ENCODE peak calls at places on chromosomes 11 and 22, in nine cellular contexts. One of them, this sample, is unnamed.

GRCh38 chr11:126361400-126361799 is 5.9 kb downstream of the ST3GAL4 start:
- DNase-seq in uterus: no peak
- DNase-seq in prostate gland: no peak
- DNase-seq in IMR-90: no peak
- DNase-seq in A549: no peak
- DNase-seq in transverse colon: no peak
- DNase-seq in H54: no peak
- DNase-seq in heart left ventricle: no peak
- DNase-seq in body of pancreas: no peak
- DNase-seq in this sample: no peak

GRCh38 chr11:130165601-130166456 is 6.2 kb downstream of the ST14 start:
- DNase-seq in uterus: no peak
- DNase-seq in prostate gland: no peak
- DNase-seq in heart left ventricle: no peak
- DNase-seq in A549: no peak
- DNase-seq in H54: no peak
- DNase-seq in IMR-90: no peak
- DNase-seq in transverse colon: peak; percentile 56
- DNase-seq in body of pancreas: peak; percentile 67
- DNase-seq in this sample: no peak

GRCh38 chr22:24432059-24432853 is 4.9 kb downstream of the ADORA2A start:
- DNase-seq in H54: no peak
- DNase-seq in body of pancreas: peak; percentile 42
- DNase-seq in transverse colon: peak; percentile 71
- DNase-seq in heart left ventricle: peak; percentile 81
- DNase-seq in IMR-90: peak; percentile 16
- DNase-seq in prostate gland: peak; percentile 62
- DNase-seq in uterus: peak; percentile 73
- DNase-seq in A549: no peak
- DNase-seq in this sample: peak; percentile 77

GRCh38 chr22:39808087-39808486 is 85.5 kb downstream of the ENTHD1 start:
- DNase-seq in body of pancreas: no peak
- DNase-seq in IMR-90: peak; percentile 6
- DNase-seq in transverse colon: peak; percentile 53
- DNase-seq in uterus: no peak
- DNase-seq in heart left ventricle: no peak
- DNase-seq in A549: peak; percentile 36
- DNase-seq in H54: no peak
- DNase-seq in prostate gland: no peak
- DNase-seq in this sample: peak; percentile 68

GRCh38 chr11:12793506-12793905 is 119.3 kb downstream of the TEAD1 start:
- DNase-seq in transverse colon: no peak
- DNase-seq in A549: no peak
- DNase-seq in H54: no peak
- DNase-seq in uterus: no peak
- DNase-seq in heart left ventricle: no peak
- DNase-seq in IMR-90: no peak
- DNase-seq in body of pancreas: no peak
- DNase-seq in prostate gland: no peak
- DNase-seq in this sample: no peak

GRCh38 chr22:36344106-36344827 is 43.5 kb downstream of the MYH9 start:
- DNase-seq in heart left ventricle: no peak
- DNase-seq in body of pancreas: no peak
- DNase-seq in IMR-90: no peak
- DNase-seq in prostate gland: no peak
- DNase-seq in A549: no peak
- DNase-seq in transverse colon: no peak
- DNase-seq in H54: no peak
- DNase-seq in uterus: no peak
- DNase-seq in this sample: no peak

GRCh38 chr11:100808904-100809491 is 121.9 kb downstream of the ARHGAP42 start:
- DNase-seq in prostate gland: no peak
- DNase-seq in H54: no peak
- DNase-seq in A549: peak; percentile 21
- DNase-seq in IMR-90: peak; percentile 76
- DNase-seq in uterus: no peak
- DNase-seq in body of pancreas: no peak
- DNase-seq in heart left ventricle: no peak
- DNase-seq in transverse colon: no peak
- DNase-seq in this sample: peak; percentile 82

GRCh38 chr11:72534859-72535547 is 100.7 kb upstream of the CLPB start:
- DNase-seq in heart left ventricle: no peak
- DNase-seq in prostate gland: no peak
- DNase-seq in body of pancreas: no peak
- DNase-seq in transverse colon: no peak
- DNase-seq in H54: peak; percentile 47
- DNase-seq in uterus: no peak
- DNase-seq in A549: peak; percentile 11
- DNase-seq in IMR-90: no peak
- DNase-seq in this sample: no peak

GRCh38 chr11:102446606-102447005 is 6.0 kb downstream of the TMEM123 start:
- DNase-seq in IMR-90: peak; percentile 79
- DNase-seq in prostate gland: no peak
- DNase-seq in transverse colon: no peak
- DNase-seq in uterus: no peak
- DNase-seq in A549: peak; percentile 56
- DNase-seq in heart left ventricle: no peak
- DNase-seq in body of pancreas: no peak
- DNase-seq in H54: peak; percentile 11
- DNase-seq in this sample: no peak

GRCh38 chr11:89736566-89736965 is 26.5 kb downstream of the TRIM77 start:
- DNase-seq in uterus: no peak
- DNase-seq in heart left ventricle: no peak
- DNase-seq in transverse colon: no peak
- DNase-seq in H54: no peak
- DNase-seq in A549: no peak
- DNase-seq in body of pancreas: no peak
- DNase-seq in prostate gland: no peak
- DNase-seq in IMR-90: no peak
- DNase-seq in this sample: no peak

GRCh38 chr11:2221591-2221990 is 48.8 kb downstream of the ASCL2 start:
- DNase-seq in prostate gland: no peak
- DNase-seq in heart left ventricle: no peak
- DNase-seq in transverse colon: no peak
- DNase-seq in H54: no peak
- DNase-seq in uterus: no peak
- DNase-seq in IMR-90: no peak
- DNase-seq in body of pancreas: no peak
- DNase-seq in A549: no peak
- DNase-seq in this sample: no peak

GRCh38 chr22:37681556-37682049 is 4.5 kb upstream of the NOL12 start:
- DNase-seq in heart left ventricle: peak; percentile 76
- DNase-seq in IMR-90: peak; percentile 77
- DNase-seq in A549: peak; percentile 80
- DNase-seq in transverse colon: peak; percentile 87
- DNase-seq in H54: peak; percentile 42
- DNase-seq in body of pancreas: peak; percentile 87
- DNase-seq in prostate gland: peak; percentile 54
- DNase-seq in uterus: peak; percentile 76
- DNase-seq in this sample: peak; percentile 85

GRCh38 chr11:33542921-33543320 is 157.7 kb downstream of the C11orf91 start:
- DNase-seq in prostate gland: peak; percentile 8
- DNase-seq in H54: peak; percentile 38
- DNase-seq in heart left ventricle: peak; percentile 40
- DNase-seq in A549: peak; percentile 55
- DNase-seq in transverse colon: peak; percentile 44
- DNase-seq in uterus: peak; percentile 24
- DNase-seq in body of pancreas: peak; percentile 67
- DNase-seq in IMR-90: peak; percentile 40
- DNase-seq in this sample: peak; percentile 28

GRCh38 chr11:74320538-74320937 is 9.1 kb upstream of the P4HA3 start:
- DNase-seq in transverse colon: no peak
- DNase-seq in A549: no peak
- DNase-seq in prostate gland: no peak
- DNase-seq in heart left ventricle: no peak
- DNase-seq in IMR-90: peak; percentile 34
- DNase-seq in uterus: no peak
- DNase-seq in H54: no peak
- DNase-seq in body of pancreas: no peak
- DNase-seq in this sample: no peak

GRCh38 chr11:74319139-74319538 is 7.7 kb upstream of the P4HA3 start:
- DNase-seq in H54: peak; percentile 57
- DNase-seq in heart left ventricle: no peak
- DNase-seq in body of pancreas: no peak
- DNase-seq in A549: peak; percentile 77
- DNase-seq in uterus: no peak
- DNase-seq in transverse colon: no peak
- DNase-seq in prostate gland: no peak
- DNase-seq in IMR-90: peak; percentile 93
- DNase-seq in this sample: no peak

GRCh38 chr11:74318241-74318932 is 6.9 kb upstream of the P4HA3 start:
- DNase-seq in prostate gland: no peak
- DNase-seq in IMR-90: peak; percentile 65
- DNase-seq in heart left ventricle: no peak
- DNase-seq in body of pancreas: no peak
- DNase-seq in transverse colon: no peak
- DNase-seq in A549: no peak
- DNase-seq in uterus: no peak
- DNase-seq in H54: no peak
- DNase-seq in this sample: no peak

GRCh38 chr11:74322667-74323066 is 11.2 kb upstream of the P4HA3 start:
- DNase-seq in transverse colon: no peak
- DNase-seq in H54: no peak
- DNase-seq in body of pancreas: peak; percentile 25
- DNase-seq in uterus: peak; percentile 44
- DNase-seq in heart left ventricle: peak; percentile 67
- DNase-seq in A549: no peak
- DNase-seq in IMR-90: peak; percentile 16
- DNase-seq in prostate gland: no peak
- DNase-seq in this sample: no peak

GRCh38 chr11:74321487-74322188 is 10.2 kb upstream of the P4HA3 start:
- DNase-seq in transverse colon: no peak
- DNase-seq in A549: peak; percentile 64
- DNase-seq in prostate gland: no peak
- DNase-seq in heart left ventricle: no peak
- DNase-seq in IMR-90: peak; percentile 65
- DNase-seq in uterus: no peak
- DNase-seq in body of pancreas: peak; percentile 13
- DNase-seq in H54: no peak
- DNase-seq in this sample: peak; percentile 31
- TF ChIP-seq POLR2A in transverse colon: no peak
- TF ChIP-seq POLR2A in A549: no peak
- TF ChIP-seq POLR2A in prostate gland: no peak
- TF ChIP-seq POLR2A in heart left ventricle: no peak
- TF ChIP-seq POLR2A in IMR-90: no peak
- TF ChIP-seq POLR2A in uterus: no peak
- TF ChIP-seq POLR2A in body of pancreas: no peak
- TF ChIP-seq POLR2A in H54: no peak
- TF ChIP-seq POLR2A in this sample: no peak

GRCh38 chr11:71476926-71477636 is 24.1 kb downstream of the NADSYN1 start:
- DNase-seq in H54: no peak
- DNase-seq in prostate gland: no peak
- DNase-seq in body of pancreas: no peak
- DNase-seq in heart left ventricle: no peak
- DNase-seq in IMR-90: no peak
- DNase-seq in transverse colon: no peak
- DNase-seq in uterus: no peak
- DNase-seq in A549: no peak
- DNase-seq in this sample: no peak
- TF ChIP-seq POLR2A in H54: no peak
- TF ChIP-seq POLR2A in prostate gland: no peak
- TF ChIP-seq POLR2A in body of pancreas: no peak
- TF ChIP-seq POLR2A in heart left ventricle: no peak
- TF ChIP-seq POLR2A in IMR-90: no peak
- TF ChIP-seq POLR2A in transverse colon: no peak
- TF ChIP-seq POLR2A in uterus: no peak
- TF ChIP-seq POLR2A in A549: no peak
- TF ChIP-seq POLR2A in this sample: no peak

DNA sequence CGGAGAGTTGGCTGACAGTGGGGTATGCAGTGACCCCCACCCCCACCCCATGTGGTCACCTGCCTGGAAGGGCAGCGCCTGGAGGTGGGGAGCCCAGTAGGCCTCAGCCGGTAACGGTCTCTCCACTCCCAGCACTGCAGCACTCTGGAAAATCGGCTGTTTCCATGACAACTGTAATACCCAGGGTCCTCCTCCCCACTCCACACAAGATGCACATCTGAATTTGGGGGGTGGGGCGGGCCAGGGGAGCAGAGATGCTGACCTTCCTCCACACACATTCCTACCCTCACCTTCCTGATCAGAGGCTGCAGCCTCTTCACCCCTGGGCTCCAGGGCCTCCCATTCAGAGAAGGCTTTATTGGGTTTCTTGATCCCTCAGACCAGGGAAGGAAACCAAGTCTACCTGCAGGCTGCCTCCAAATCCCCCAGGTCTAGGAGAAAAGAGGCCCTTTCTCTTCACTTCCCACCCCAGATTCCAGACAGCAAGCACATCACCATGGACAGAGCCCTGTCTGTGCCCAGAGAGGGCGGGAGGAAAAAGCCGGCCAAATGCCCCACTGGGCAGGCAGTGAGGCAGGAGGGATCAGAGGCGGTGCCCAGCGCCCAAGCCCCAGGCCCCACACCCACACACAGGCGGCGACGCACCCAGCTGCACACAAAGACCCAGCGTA is 46.5 kb downstream of the SLC22A12 start:
- DNase-seq in A549: no peak
- DNase-seq in IMR-90: no peak
- DNase-seq in heart left ventricle: no peak
- DNase-seq in uterus: no peak
- DNase-seq in prostate gland: no peak
- DNase-seq in body of pancreas: no peak
- DNase-seq in transverse colon: no peak
- DNase-seq in H54: no peak
- DNase-seq in this sample: no peak
- TF ChIP-seq POLR2A in A549: no peak
- TF ChIP-seq POLR2A in IMR-90: no peak
- TF ChIP-seq POLR2A in heart left ventricle: no peak
- TF ChIP-seq POLR2A in uterus: no peak
- TF ChIP-seq POLR2A in prostate gland: no peak
- TF ChIP-seq POLR2A in body of pancreas: no peak
- TF ChIP-seq POLR2A in transverse colon: no peak
- TF ChIP-seq POLR2A in H54: no peak
- TF ChIP-seq POLR2A in this sample: no peak

GRCh38 chr11:44565746-44566558 is 489 bp downstream of the CD82 start:
- DNase-seq in H54: no peak
- DNase-seq in prostate gland: no peak
- DNase-seq in A549: no peak
- DNase-seq in body of pancreas: peak; percentile 62
- DNase-seq in heart left ventricle: no peak
- DNase-seq in uterus: no peak
- DNase-seq in transverse colon: no peak
- DNase-seq in IMR-90: no peak
- DNase-seq in this sample: no peak

GRCh38 chr11:44566559-44566949 is 1.1 kb downstream of the CD82 start:
- DNase-seq in transverse colon: no peak
- DNase-seq in H54: no peak
- DNase-seq in A549: no peak
- DNase-seq in prostate gland: no peak
- DNase-seq in heart left ventricle: no peak
- DNase-seq in body of pancreas: no peak
- DNase-seq in IMR-90: no peak
- DNase-seq in uterus: no peak
- DNase-seq in this sample: no peak

GRCh38 chr11:44564198-44564597 is 1.3 kb upstream of the CD82 start:
- DNase-seq in A549: no peak
- DNase-seq in H54: no peak
- DNase-seq in transverse colon: peak; percentile 52
- DNase-seq in body of pancreas: peak; percentile 71
- DNase-seq in uterus: peak; percentile 39
- DNase-seq in IMR-90: peak; percentile 28
- DNase-seq in heart left ventricle: no peak
- DNase-seq in prostate gland: peak; percentile 64
- DNase-seq in this sample: peak; percentile 71

GRCh38 chr11:44564653-44565007 is 833 bp upstream of the CD82 start:
- DNase-seq in heart left ventricle: peak; percentile 78
- DNase-seq in IMR-90: peak; percentile 84
- DNase-seq in prostate gland: peak; percentile 92
- DNase-seq in H54: peak; percentile 61
- DNase-seq in transverse colon: peak; percentile 63
- DNase-seq in body of pancreas: peak; percentile 89
- DNase-seq in uterus: no peak
- DNase-seq in A549: no peak
- DNase-seq in this sample: no peak

GRCh38 chr11:44565008-44565745 is at the start of gene CD82:
- DNase-seq in A549: peak; percentile 96
- DNase-seq in heart left ventricle: peak; percentile 100
- DNase-seq in IMR-90: peak; percentile 97
- DNase-seq in body of pancreas: peak; percentile 100
- DNase-seq in uterus: peak; percentile 100
- DNase-seq in prostate gland: peak; percentile 100
- DNase-seq in H54: peak; percentile 92
- DNase-seq in transverse colon: peak; percentile 100
- DNase-seq in this sample: peak; percentile 100
- TF ChIP-seq POLR2A in A549: peak; percentile 25
- TF ChIP-seq POLR2A in heart left ventricle: peak; percentile 84
- TF ChIP-seq POLR2A in IMR-90: peak; percentile 90
- TF ChIP-seq POLR2A in body of pancreas: peak; percentile 94
- TF ChIP-seq POLR2A in uterus: peak; percentile 58
- TF ChIP-seq POLR2A in prostate gland: peak; percentile 97
- TF ChIP-seq POLR2A in H54: peak; percentile 73
- TF ChIP-seq POLR2A in transverse colon: peak; percentile 74
- TF ChIP-seq POLR2A in this sample: no peak